ENCODE peak calls at places on chromosomes 13 and 19, in four cellular contexts. D is CD4-positive, CD25-positive, alpha-beta regulatory T cell; Z is AG08396; Q is EH. T is an unnamed sample.

GRCh38 chr19:57212109-57212508 is 18.7 kb upstream of the AURKC start:
- DNase-seq in D (no peak), Z (no peak), Q (peak; percentile 2), T (no peak)

GRCh38 chr19:18470153-18470552 is 32.2 kb upstream of the ISYNA1 start:
- DNase-seq in D (no peak), Z (peak; percentile 44), Q (no peak), T (peak; percentile 45)

GRCh38 chr13:45068036-45069001 is 52.0 kb upstream of the GTF2F2 start:
- DNase-seq in D (no peak), Z (no peak), Q (no peak), T (no peak)

GRCh38 chr19:33429891-33430673 is 56.6 kb downstream of the CEBPG start:
- DNase-seq in D (no peak), Z (no peak), Q (no peak), T (no peak)

GRCh38 chr13:21672811-21673591 is 2.1 kb downstream of the FGF9 start:
- DNase-seq in D (no peak), Z (no peak), Q (peak; percentile 21), T (peak; percentile 15)

GRCh38 chr19:3319643-3320353 is 46.6 kb upstream of the NFIC start:
- DNase-seq in D (no peak), Z (no peak), Q (peak; percentile 25), T (no peak)

GRCh38 chr13:23870356-23871146 is 18.6 kb downstream of the MIPEP start:
- DNase-seq in D (no peak), Z (no peak), Q (no peak), T (no peak)

GRCh38 chr19:38831142-38831605 is 420 bp downstream of the ECH1 start:
- DNase-seq in D (no peak), Z (peak; percentile 90), Q (peak; percentile 99), T (peak; percentile 91)

GRCh38 chr19:5031231-5032100 is 62.6 kb downstream of the KDM4B start:
- DNase-seq in D (peak; percentile 62), Z (peak; percentile 96), Q (peak; percentile 79), T (peak; percentile 92)

GRCh38 chr19:7670150-7670784 is 1.4 kb downstream of the RETN start:
- DNase-seq in D (no peak), Z (no peak), Q (no peak), T (no peak)

GRCh38 chr19:1360818-1361461 is 22.8 kb upstream of the NDUFS7 start:
- DNase-seq in D (no peak), Z (peak; percentile 84), Q (peak; percentile 90), T (peak; percentile 83)